ENCODE peak calls at places on chromosomes 12 and 14, in ten cellular contexts. W is endothelial cell, C is AG09319, F is progenitor cell of endocrine pancreas, T is A549, N is brain microvascular endothelial cell, B is fibroblast of lung, J is epithelial cell of esophagus, O is left lung, I is lower lobe of right lung. G is an unnamed sample.
A peak's percentile ranks its signal among the peaks of the same experiment; 100 is the strongest.

GRCh38 chr14:93959239-93960107 is 16.9 kb downstream of the ASB2 start:
- DNase-seq in W (peak; percentile 28), C (peak; percentile 40), F (no peak), T (peak; percentile 85), N (peak; percentile 82), B (peak; percentile 62), J (peak; percentile 97), O (peak; percentile 80), I (peak; percentile 67), G (peak; percentile 94)

GRCh38 chr12:122203301-122203967 is at the start of gene B3GNT4:
- DNase-seq in W (peak; percentile 45), C (no peak), F (peak; percentile 42), T (peak; percentile 71), N (peak; percentile 24), B (peak; percentile 42), J (peak; percentile 78), O (peak; percentile 69), I (peak; percentile 77), G (peak; percentile 69)

GRCh38 chr12:76029982-76030377 is 1.6 kb downstream of the PHLDA1 start:
- DNase-seq in W (peak; percentile 22), C (no peak), F (no peak), T (peak; percentile 78), N (peak; percentile 28), B (peak; percentile 68), J (peak; percentile 36), O (no peak), I (no peak), G (no peak)

GRCh38 chr12:54141534-54142475 is 47.0 kb downstream of the SMUG1 start:
- DNase-seq in W (no peak), C (no peak), F (no peak), T (no peak), N (no peak), B (no peak), J (no peak), O (no peak), I (no peak), G (no peak)

GRCh38 chr12:113413488-113413939 is 8.7 kb upstream of the SDSL start:
- DNase-seq in W (no peak), C (no peak), F (no peak), T (peak; percentile 71), N (peak; percentile 10), B (no peak), J (peak; percentile 30), O (peak; percentile 40), I (peak; percentile 42), G (no peak)

GRCh38 chr14:96424104-96424989 is 32.4 kb downstream of the AK7 start:
- DNase-seq in W (peak; percentile 29), C (peak; percentile 43), F (no peak), T (peak; percentile 74), N (peak; percentile 67), B (peak; percentile 83), J (peak; percentile 75), O (peak; percentile 35), I (peak; percentile 54), G (peak; percentile 61)

GRCh38 chr14:106826833-106827369 is 1300.5 kb downstream of the TMEM121 start:
- DNase-seq in W (no peak), C (no peak), F (no peak), T (no peak), N (no peak), B (no peak), J (no peak), O (no peak), I (no peak), G (no peak)

GRCh38 chr14:57199911-57200310 is 68.8 kb downstream of the EXOC5 start:
- DNase-seq in W (no peak), C (no peak), F (no peak), T (peak; percentile 11), N (peak; percentile 53), B (peak; percentile 47), J (peak; percentile 73), O (no peak), I (no peak), G (peak; percentile 17)

GRCh38 chr12:124492879-124493808 is 74.3 kb downstream of the NCOR2 start:
- DNase-seq in W (no peak), C (no peak), F (no peak), T (peak; percentile 33), N (no peak), B (no peak), J (no peak), O (no peak), I (no peak), G (no peak)

GRCh38 chr12:57504033-57504432 is 16.2 kb downstream of the MARS1 start:
- DNase-seq in W (no peak), C (no peak), F (no peak), T (no peak), N (no peak), B (no peak), J (no peak), O (no peak), I (no peak), G (no peak)

GRCh38 chr14:55377236-55377635 is 34.4 kb downstream of the ATG14 start:
- DNase-seq in W (no peak), C (no peak), F (no peak), T (no peak), N (no peak), B (no peak), J (no peak), O (no peak), I (no peak), G (no peak)
- TF ChIP-seq CTCF in W (no peak), C (no peak), F (no peak), T (no peak), N (peak; percentile 24), B (peak; percentile 17), J (no peak), O (no peak), I (no peak), G (no peak)

DNA sequence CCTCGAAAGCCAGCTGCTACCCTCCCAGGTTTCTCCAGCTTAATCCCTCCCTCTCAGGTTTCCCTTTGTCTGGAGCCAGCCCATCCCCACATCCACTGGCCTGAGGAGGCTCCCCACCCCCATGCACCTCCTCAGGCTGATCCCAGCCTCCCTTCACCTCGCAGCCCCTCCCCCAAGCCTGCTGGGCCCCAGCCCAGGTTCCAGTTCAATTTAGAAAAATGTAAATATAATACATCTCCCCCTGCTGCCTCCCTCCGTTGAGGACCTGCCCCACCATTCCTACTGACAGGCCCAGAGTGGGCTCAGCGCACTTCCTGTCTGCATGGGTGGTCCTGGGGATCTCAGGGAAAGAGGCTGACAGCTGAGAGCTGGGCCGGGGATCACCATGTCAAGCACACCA is 155.8 kb downstream of the NTF3 start:
- DNase-seq in W (no peak), C (no peak), F (no peak), T (no peak), N (no peak), B (no peak), J (no peak), O (no peak), I (no peak), G (no peak)
- TF ChIP-seq CTCF in W (no peak), C (no peak), F (no peak), T (no peak), N (no peak), B (no peak), J (no peak), O (no peak), I (no peak), G (no peak)

DNA sequence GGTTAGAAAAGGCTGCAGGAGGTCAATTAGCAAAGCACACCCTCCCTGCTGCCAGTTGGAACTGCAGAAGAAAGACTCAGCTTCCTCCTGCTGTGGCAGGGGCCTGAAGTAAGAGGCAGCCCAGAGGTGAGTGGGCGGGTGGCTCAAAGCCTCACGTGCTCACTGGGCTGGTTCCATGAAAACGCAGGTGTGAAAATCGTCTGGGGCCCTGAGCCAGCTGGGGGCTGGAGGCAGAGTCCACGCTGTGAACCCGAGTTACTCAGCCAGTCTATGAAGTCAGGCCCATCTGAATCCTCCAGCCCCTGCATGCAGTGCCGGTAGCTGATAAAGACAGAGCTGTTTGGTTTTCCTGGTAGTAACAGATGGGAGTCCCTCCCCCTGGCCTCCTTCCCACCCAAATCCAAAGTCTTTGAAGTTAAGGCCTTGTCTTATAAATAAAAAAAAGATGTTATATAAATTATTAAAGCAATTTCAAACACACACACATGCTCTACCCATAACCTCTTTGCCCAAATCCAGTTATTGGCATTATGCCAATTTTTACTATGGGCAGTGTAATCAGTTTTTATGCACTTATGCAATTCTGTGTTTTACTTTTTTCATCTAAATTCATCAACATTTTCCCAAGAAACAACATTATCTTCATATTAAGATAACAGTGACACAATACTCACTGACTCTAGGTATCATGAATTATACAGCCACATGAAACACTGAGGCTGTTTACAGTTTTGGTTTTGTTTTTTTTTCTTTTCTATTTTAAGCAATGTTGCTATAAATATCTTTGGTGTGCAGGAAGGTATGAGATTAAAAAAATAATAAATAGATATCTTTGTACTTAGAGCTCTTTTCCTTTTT is 57.9 kb upstream of the PNMA1 start:
- DNase-seq in W (no peak), C (no peak), F (no peak), T (no peak), N (peak; percentile 73), B (peak; percentile 59), J (peak; percentile 89), O (peak; percentile 75), I (peak; percentile 74), G (peak; percentile 71)
- TF ChIP-seq CTCF in W (no peak), C (no peak), F (no peak), T (no peak), N (peak; percentile 2), B (no peak), J (peak; percentile 5), O (no peak), I (no peak), G (no peak)

DNA sequence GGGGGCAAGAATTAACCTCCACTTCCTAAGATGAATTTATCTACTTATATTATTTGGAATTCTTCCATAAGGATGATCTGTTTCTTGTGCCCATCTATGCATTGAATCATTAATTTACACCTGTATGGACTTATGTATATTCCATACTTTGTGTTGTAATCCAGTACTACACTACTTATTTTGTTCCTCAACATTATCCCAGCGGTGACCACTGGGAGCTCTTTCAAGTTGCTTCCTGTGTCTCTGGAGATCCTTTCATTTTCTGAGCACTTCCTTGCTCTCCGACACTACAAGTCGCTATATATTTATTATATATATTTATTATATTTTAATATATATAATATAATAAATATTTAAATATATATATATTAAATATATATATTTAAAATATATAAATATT is 54.9 kb upstream of the SCN8A start:
- DNase-seq in W (no peak), C (no peak), F (no peak), T (peak; percentile 53), N (no peak), B (peak; percentile 16), J (no peak), O (no peak), I (no peak), G (no peak)
- TF ChIP-seq CTCF in W (peak; percentile 26), C (peak; percentile 7), F (peak; percentile 35), T (no peak), N (peak; percentile 45), B (peak; percentile 23), J (no peak), O (no peak), I (no peak), G (no peak)

DNA sequence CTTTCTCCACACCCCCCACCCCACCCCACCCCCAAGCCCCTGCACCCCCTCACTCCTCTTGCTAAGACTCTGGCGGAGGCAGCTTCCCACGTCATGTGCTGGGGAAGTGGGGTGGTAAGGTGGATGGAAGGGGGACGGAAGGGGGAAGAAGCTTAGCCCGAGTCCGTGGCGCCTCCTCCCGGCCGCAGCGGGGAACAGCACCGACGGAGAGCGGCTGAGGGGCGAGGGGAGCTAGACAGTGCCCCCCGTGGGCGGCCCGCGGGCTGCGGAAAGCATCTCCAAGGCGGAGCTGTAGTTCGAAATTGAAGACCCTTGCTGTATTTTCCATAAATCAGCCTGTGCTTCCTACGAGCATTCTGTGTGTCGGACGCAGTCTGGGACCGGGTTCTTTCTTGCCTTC is 608 bp upstream of the GRIN2B start:
- DNase-seq in W (peak; percentile 76), C (no peak), F (peak; percentile 69), T (peak; percentile 81), N (no peak), B (no peak), J (no peak), O (no peak), I (no peak), G (no peak)
- TF ChIP-seq CTCF in W (peak; percentile 77), C (no peak), F (peak; percentile 89), T (peak; percentile 83), N (peak; percentile 34), B (peak; percentile 0), J (no peak), O (no peak), I (peak; percentile 24), G (no peak)

G was measured in RWPE1.